ENCODE peak calls at places on chromosomes 1 and 21, in five cellular contexts. One of them, this sample, is unnamed.

GRCh38 chr1:206895837-206896242 is 1.4 kb upstream of the IL24 start:
- DNase-seq in fibroblast of pulmonary artery: peak
- DNase-seq in iPS DF 6.9: no peak
- DNase-seq in cardiac muscle cell: peak
- DNase-seq in HL-60: no peak
- DNase-seq in this sample: peak

GRCh38 chr21:35697321-35697808 is 363.0 kb downstream of the SETD4 start:
- DNase-seq in fibroblast of pulmonary artery: peak
- DNase-seq in iPS DF 6.9: no peak
- DNase-seq in cardiac muscle cell: peak
- DNase-seq in HL-60: no peak
- DNase-seq in this sample: peak

GRCh38 chr1:234871710-234872262 is 256.9 kb downstream of the TOMM20 start:
- DNase-seq in fibroblast of pulmonary artery: peak
- DNase-seq in iPS DF 6.9: no peak
- DNase-seq in cardiac muscle cell: peak
- DNase-seq in HL-60: no peak
- DNase-seq in this sample: peak

GRCh38 chr21:41677671-41678015 is 89.2 kb downstream of the RIPK4 start:
- DNase-seq in fibroblast of pulmonary artery: no peak
- DNase-seq in iPS DF 6.9: no peak
- DNase-seq in cardiac muscle cell: no peak
- DNase-seq in HL-60: no peak
- DNase-seq in this sample: no peak

GRCh38 chr1:192260076-192260475 is 56.7 kb upstream of the RGS21 start:
- DNase-seq in fibroblast of pulmonary artery: peak
- DNase-seq in iPS DF 6.9: no peak
- DNase-seq in cardiac muscle cell: peak
- DNase-seq in HL-60: no peak
- DNase-seq in this sample: no peak

GRCh38 chr1:2534775-2535387 is 4.8 kb upstream of the HES5 start:
- DNase-seq in fibroblast of pulmonary artery: peak
- DNase-seq in iPS DF 6.9: no peak
- DNase-seq in cardiac muscle cell: peak
- DNase-seq in HL-60: no peak
- DNase-seq in this sample: no peak

GRCh38 chr1:111334169-111334568 is 43.5 kb downstream of the CHIA start:
- DNase-seq in fibroblast of pulmonary artery: peak
- DNase-seq in iPS DF 6.9: no peak
- DNase-seq in cardiac muscle cell: peak
- DNase-seq in HL-60: no peak
- DNase-seq in this sample: peak

GRCh38 chr21:32587112-32587511 is 1.8 kb upstream of the TCP10L start:
- DNase-seq in fibroblast of pulmonary artery: no peak
- DNase-seq in iPS DF 6.9: no peak
- DNase-seq in cardiac muscle cell: no peak
- DNase-seq in HL-60: no peak
- DNase-seq in this sample: no peak

GRCh38 chr1:170415734-170416372 is 116.1 kb upstream of the GORAB start:
- DNase-seq in fibroblast of pulmonary artery: peak
- DNase-seq in iPS DF 6.9: no peak
- DNase-seq in cardiac muscle cell: peak
- DNase-seq in HL-60: no peak
- DNase-seq in this sample: no peak

GRCh38 chr21:16741228-16741665 is 771.6 kb upstream of the CXADR start:
- DNase-seq in fibroblast of pulmonary artery: peak
- DNase-seq in iPS DF 6.9: no peak
- DNase-seq in cardiac muscle cell: peak
- DNase-seq in HL-60: no peak
- DNase-seq in this sample: no peak

GRCh38 chr21:20998886-20999285 is 677 bp downstream of the NCAM2 start:
- DNase-seq in fibroblast of pulmonary artery: no peak
- DNase-seq in iPS DF 6.9: no peak
- DNase-seq in cardiac muscle cell: no peak
- DNase-seq in HL-60: no peak
- DNase-seq in this sample: no peak

GRCh38 chr21:41501919-41502318 is 6.0 kb downstream of the TMPRSS2 start:
- DNase-seq in fibroblast of pulmonary artery: no peak
- DNase-seq in iPS DF 6.9: no peak
- DNase-seq in cardiac muscle cell: no peak
- DNase-seq in HL-60: no peak
- DNase-seq in this sample: no peak

GRCh38 chr1:64655861-64656260 is 89.0 kb upstream of the RAVER2 start:
- DNase-seq in fibroblast of pulmonary artery: no peak
- DNase-seq in iPS DF 6.9: no peak
- DNase-seq in cardiac muscle cell: no peak
- DNase-seq in HL-60: no peak
- DNase-seq in this sample: no peak

GRCh38 chr1:112894010-112894292 is 62.0 kb downstream of the SLC16A1 start:
- DNase-seq in fibroblast of pulmonary artery: no peak
- DNase-seq in iPS DF 6.9: no peak
- DNase-seq in cardiac muscle cell: no peak
- DNase-seq in HL-60: no peak
- DNase-seq in this sample: no peak

GRCh38 chr21:45336870-45337269 is 49.2 kb upstream of the POFUT2 start:
- DNase-seq in fibroblast of pulmonary artery: no peak
- DNase-seq in iPS DF 6.9: no peak
- DNase-seq in cardiac muscle cell: peak
- DNase-seq in HL-60: no peak
- DNase-seq in this sample: no peak

GRCh38 chr21:44911384-44912157 is 9.1 kb downstream of the ITGB2 start:
- DNase-seq in fibroblast of pulmonary artery: no peak
- DNase-seq in iPS DF 6.9: no peak
- DNase-seq in cardiac muscle cell: no peak
- DNase-seq in HL-60: no peak
- DNase-seq in this sample: no peak

GRCh38 chr1:22241811-22242210 is 98.9 kb upstream of the WNT4 start:
- DNase-seq in fibroblast of pulmonary artery: no peak
- DNase-seq in iPS DF 6.9: no peak
- DNase-seq in cardiac muscle cell: no peak
- DNase-seq in HL-60: no peak
- DNase-seq in this sample: no peak

GRCh38 chr1:23558140-23558871 is 995 bp downstream of the ID3 start:
- DNase-seq in fibroblast of pulmonary artery: peak
- DNase-seq in iPS DF 6.9: no peak
- DNase-seq in cardiac muscle cell: peak
- DNase-seq in HL-60: no peak
- DNase-seq in this sample: no peak

GRCh38 chr1:54280652-54281051 is 80.7 kb downstream of the MRPL37 start:
- DNase-seq in fibroblast of pulmonary artery: no peak
- DNase-seq in iPS DF 6.9: no peak
- DNase-seq in cardiac muscle cell: no peak
- DNase-seq in HL-60: no peak
- DNase-seq in this sample: no peak

GRCh38 chr1:107432108-107432507 is 291.3 kb downstream of the NTNG1 start:
- DNase-seq in fibroblast of pulmonary artery: no peak
- DNase-seq in iPS DF 6.9: peak
- DNase-seq in cardiac muscle cell: no peak
- DNase-seq in HL-60: no peak
- DNase-seq in this sample: no peak

GRCh38 chr1:172185206-172185605 is 235.3 kb upstream of the C1orf105 start:
- DNase-seq in fibroblast of pulmonary artery: peak
- DNase-seq in iPS DF 6.9: no peak
- DNase-seq in cardiac muscle cell: no peak
- DNase-seq in HL-60: no peak
- DNase-seq in this sample: no peak

GRCh38 chr1:206495011-206495461 is 12.3 kb upstream of the RASSF5 start:
- DNase-seq in fibroblast of pulmonary artery: no peak
- DNase-seq in iPS DF 6.9: no peak
- DNase-seq in cardiac muscle cell: no peak
- DNase-seq in HL-60: no peak
- DNase-seq in this sample: no peak

GRCh38 chr1:45381243-45381642 is 41.0 kb upstream of the MUTYH start:
- DNase-seq in fibroblast of pulmonary artery: peak
- DNase-seq in iPS DF 6.9: no peak
- DNase-seq in cardiac muscle cell: peak
- DNase-seq in HL-60: no peak
- DNase-seq in this sample: no peak

DNA sequence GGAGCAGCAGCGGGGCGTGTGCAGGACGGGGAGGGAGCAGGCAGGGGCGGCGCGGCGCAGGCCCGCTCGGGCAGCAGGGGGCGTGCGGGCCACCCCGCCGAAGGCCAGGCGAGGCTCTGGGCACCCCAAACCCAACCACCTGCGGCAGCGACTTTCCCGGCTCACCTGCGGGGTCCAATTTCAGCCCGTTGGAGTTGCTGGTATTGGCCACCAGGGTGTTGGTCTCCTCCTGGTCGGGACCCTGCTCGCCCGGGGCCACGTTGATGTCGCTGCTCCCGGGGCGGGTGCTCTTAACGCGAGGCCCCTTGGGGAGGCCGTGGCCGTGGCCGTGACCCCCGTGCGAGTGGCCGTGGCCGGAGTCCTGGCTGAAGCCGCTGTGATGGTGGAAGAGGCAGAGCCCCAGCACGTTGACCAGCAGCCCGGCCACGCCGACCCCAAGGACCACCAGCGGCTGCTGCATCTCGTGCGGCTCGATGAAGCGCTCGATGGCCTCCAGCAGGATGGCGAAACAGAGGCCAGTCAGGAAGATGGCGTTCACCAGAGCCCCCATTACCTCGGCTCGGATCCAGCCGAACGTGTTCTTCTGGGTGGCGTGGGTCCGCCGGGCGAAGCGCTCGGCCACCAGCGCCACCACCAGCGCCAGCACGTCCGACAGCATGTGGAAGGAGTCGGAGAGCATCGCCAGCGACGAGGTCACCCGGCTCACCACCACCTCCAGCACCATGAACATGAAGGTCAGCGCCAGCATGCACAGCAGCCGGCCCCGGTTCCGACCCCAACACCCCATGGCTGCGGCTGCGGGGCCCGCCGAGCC is 928 bp downstream of the SLC30A1 start:
- DNase-seq in fibroblast of pulmonary artery: peak
- DNase-seq in iPS DF 6.9: peak
- DNase-seq in cardiac muscle cell: peak
- DNase-seq in HL-60: no peak
- DNase-seq in this sample: no peak
- H3K4me3 ChIP-seq in fibroblast of pulmonary artery: peak
- H3K4me3 ChIP-seq in iPS DF 6.9: peak
- H3K4me3 ChIP-seq in cardiac muscle cell: peak
- H3K4me3 ChIP-seq in HL-60: peak
- H3K4me3 ChIP-seq in this sample: peak

DNA sequence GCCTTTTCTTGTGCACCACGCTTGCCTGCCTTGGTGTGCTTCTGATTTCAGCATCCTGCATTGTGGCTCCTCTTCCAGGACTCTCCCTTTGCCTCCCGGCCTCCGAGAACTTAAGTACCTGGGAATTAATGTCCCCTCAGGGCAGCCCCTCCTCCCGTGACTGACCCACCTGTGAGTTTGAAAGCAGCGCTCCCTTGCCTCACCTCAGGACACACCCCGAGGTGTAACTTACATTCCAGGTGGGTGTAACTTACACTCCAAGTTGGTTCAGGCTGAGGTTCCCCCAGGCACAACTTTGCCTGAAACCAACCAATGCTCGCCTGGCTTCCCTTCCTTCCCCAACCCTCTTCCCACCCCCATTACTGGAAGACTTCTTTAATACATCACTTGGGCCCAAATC is 161.4 kb downstream of the KAZN start:
- DNase-seq in fibroblast of pulmonary artery: no peak
- DNase-seq in iPS DF 6.9: no peak
- DNase-seq in cardiac muscle cell: no peak
- DNase-seq in HL-60: no peak
- DNase-seq in this sample: no peak
- H3K4me3 ChIP-seq in fibroblast of pulmonary artery: no peak
- H3K4me3 ChIP-seq in iPS DF 6.9: no peak
- H3K4me3 ChIP-seq in cardiac muscle cell: no peak
- H3K4me3 ChIP-seq in HL-60: no peak
- H3K4me3 ChIP-seq in this sample: no peak

GRCh38 chr1:27527857-27528700 is 38.1 kb upstream of the WASF2 start:
- DNase-seq in fibroblast of pulmonary artery: no peak
- DNase-seq in iPS DF 6.9: no peak
- DNase-seq in cardiac muscle cell: peak
- DNase-seq in HL-60: no peak
- DNase-seq in this sample: no peak
- H3K4me3 ChIP-seq in fibroblast of pulmonary artery: no peak
- H3K4me3 ChIP-seq in iPS DF 6.9: peak
- H3K4me3 ChIP-seq in cardiac muscle cell: peak
- H3K4me3 ChIP-seq in HL-60: no peak
- H3K4me3 ChIP-seq in this sample: peak

DNA sequence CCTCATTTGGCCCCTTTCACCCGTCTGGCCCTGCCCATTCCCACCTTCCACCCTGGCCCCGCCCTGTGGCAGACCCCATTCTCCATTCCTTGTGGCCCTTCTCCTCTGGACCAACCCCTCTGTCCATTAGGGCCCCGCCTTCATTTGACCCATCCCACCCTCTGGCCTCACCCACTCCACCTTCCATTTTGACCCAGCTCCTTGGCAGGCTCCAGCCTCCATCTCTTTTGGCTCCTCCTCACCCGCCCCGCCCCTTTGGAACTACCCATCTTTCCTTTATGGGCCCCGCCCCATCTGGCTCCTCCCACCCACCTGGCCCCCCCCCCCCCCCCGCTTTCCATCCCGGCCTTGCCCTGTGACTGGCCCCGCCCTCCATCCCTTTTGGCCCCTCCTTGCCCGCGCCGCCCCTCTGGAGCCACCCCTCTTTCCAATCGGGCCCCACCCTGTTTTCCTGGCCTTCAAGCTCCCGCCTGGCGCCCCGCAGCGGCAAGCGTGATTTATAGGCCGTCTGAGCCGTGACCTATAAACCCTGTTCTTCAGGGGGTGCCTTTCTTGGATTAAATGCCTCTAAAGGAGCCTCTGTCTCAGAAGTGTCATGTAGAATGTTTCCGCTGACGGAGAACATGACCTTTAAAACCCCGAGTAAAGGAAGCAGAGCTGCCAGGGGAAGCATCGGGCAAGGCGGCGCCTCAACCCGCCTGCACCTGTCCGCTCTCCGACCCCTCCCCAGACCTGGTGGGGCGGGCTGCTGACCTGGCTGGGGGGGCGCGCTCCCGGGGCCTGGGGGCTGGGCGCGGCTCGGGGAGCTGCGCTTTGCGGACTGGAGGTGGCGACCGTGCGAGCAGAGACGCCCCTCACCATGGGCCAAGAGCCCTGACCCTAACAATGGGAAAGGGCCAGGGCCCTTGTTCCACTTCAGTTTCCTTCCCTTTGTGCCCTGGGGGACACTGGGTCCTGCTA is 178.0 kb downstream of the CAMTA1 start:
- DNase-seq in fibroblast of pulmonary artery: no peak
- DNase-seq in iPS DF 6.9: peak
- DNase-seq in cardiac muscle cell: no peak
- DNase-seq in HL-60: no peak
- DNase-seq in this sample: no peak
- H3K4me3 ChIP-seq in fibroblast of pulmonary artery: no peak
- H3K4me3 ChIP-seq in iPS DF 6.9: peak
- H3K4me3 ChIP-seq in cardiac muscle cell: peak
- H3K4me3 ChIP-seq in HL-60: no peak
- H3K4me3 ChIP-seq in this sample: no peak

DNA sequence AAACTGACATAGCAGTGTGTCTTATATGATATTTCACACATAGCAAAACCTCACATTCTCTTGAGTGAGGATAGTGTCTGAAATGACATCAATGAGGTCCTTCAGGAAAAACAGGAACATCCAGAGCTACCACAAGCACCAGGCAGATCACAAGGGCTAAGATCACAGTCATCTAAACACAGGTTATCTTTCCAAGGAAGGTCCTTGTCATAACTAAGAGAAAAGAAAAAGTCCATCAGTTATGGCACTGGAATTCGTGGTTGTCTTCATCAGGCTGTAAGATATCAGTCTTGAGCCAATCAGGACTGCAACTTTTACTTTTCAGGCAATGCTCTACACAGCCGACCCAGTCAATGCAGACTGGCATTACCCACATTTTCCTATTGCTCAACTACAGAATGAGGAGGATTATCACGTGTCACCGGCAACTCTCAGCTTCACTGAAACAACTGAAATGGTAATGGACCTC is 26.4 kb downstream of the SORT1 start:
- DNase-seq in fibroblast of pulmonary artery: peak
- DNase-seq in iPS DF 6.9: no peak
- DNase-seq in cardiac muscle cell: peak
- DNase-seq in HL-60: peak
- DNase-seq in this sample: peak
- H3K4me3 ChIP-seq in fibroblast of pulmonary artery: peak
- H3K4me3 ChIP-seq in iPS DF 6.9: no peak
- H3K4me3 ChIP-seq in cardiac muscle cell: no peak
- H3K4me3 ChIP-seq in HL-60: no peak
- H3K4me3 ChIP-seq in this sample: peak

This sample was measured in skeletal muscle cell.